ENCODE peak calls at places on chromosomes 11 and 22, in nine cellular contexts. V, Z, F, Q, K, J, M, H and I are unnamed samples.

GRCh38 chr11:14185461-14185860 is 173.5 kb downstream of the RRAS2 start:
- DNase-seq in K (no peak), Z (no peak), F (no peak), M (no peak), Q (no peak), H (no peak), J (no peak), V (no peak), I (no peak)

GRCh38 chr11:44556735-44557409 is 8.6 kb upstream of the CD82 start:
- DNase-seq in J (peak; percentile 13), K (peak; percentile 63), Z (peak; percentile 72), H (peak; percentile 74), F (no peak), M (peak; percentile 68), V (peak; percentile 54), Q (peak; percentile 74), I (no peak)

GRCh38 chr22:33327348-33327860 is 269.2 kb upstream of the SYN3 start:
- DNase-seq in K (no peak), Z (no peak), H (no peak), M (no peak), Q (no peak), F (no peak), J (no peak), V (no peak), I (no peak)

GRCh38 chr11:125517116-125517804 is 21.2 kb upstream of the FEZ1 start:
- DNase-seq in J (peak; percentile 9), Q (no peak), K (peak; percentile 84), H (peak; percentile 38), Z (no peak), M (no peak), F (no peak), V (no peak), I (peak; percentile 37)

GRCh38 chr11:27429740-27430451 is 42.7 kb downstream of the LGR4 start:
- DNase-seq in F (no peak), Z (no peak), Q (no peak), M (no peak), K (peak; percentile 36), J (no peak), H (no peak), V (no peak), I (no peak)

GRCh38 chr11:33608386-33608785 is 92.2 kb downstream of the C11orf91 start:
- DNase-seq in K (no peak), M (no peak), F (no peak), H (no peak), V (no peak), Z (no peak), Q (no peak), J (no peak), I (no peak)

GRCh38 chr11:68164437-68164836 is 43.2 kb upstream of the CHKA start:
- DNase-seq in M (no peak), H (no peak), K (peak; percentile 36), V (no peak), F (no peak), J (no peak), Q (no peak), Z (no peak), I (no peak)

GRCh38 chr11:32374261-32374711 is 61.1 kb downstream of the WT1 start:
- DNase-seq in M (no peak), K (no peak), H (peak; percentile 35), Z (peak; percentile 64), F (no peak), J (no peak), V (no peak), Q (peak; percentile 71), I (no peak)

GRCh38 chr11:121318848-121319834 is 26.6 kb downstream of the SC5D start:
- DNase-seq in V (peak; percentile 46), K (peak; percentile 41), M (peak; percentile 7), Q (no peak), Z (no peak), H (peak; percentile 22), J (no peak), F (no peak), I (peak; percentile 15)

GRCh38 chr11:107651672-107652071 is 60.2 kb downstream of the SLN start:
- DNase-seq in J (no peak), M (no peak), H (no peak), Q (no peak), Z (no peak), K (no peak), F (no peak), V (no peak), I (no peak)

GRCh38 chr11:66864172-66864901 is 7.5 kb downstream of the LRFN4 start:
- DNase-seq in Q (no peak), M (no peak), K (no peak), V (no peak), F (no peak), Z (peak; percentile 84), H (no peak), J (no peak), I (no peak)

GRCh38 chr11:1631066-1631568 is 1.5 kb downstream of the KRTAP5-5 start:
- DNase-seq in F (no peak), H (no peak), J (no peak), Z (no peak), Q (no peak), M (no peak), V (no peak), K (no peak), I (no peak)

GRCh38 chr11:78646564-78647185 is 72.0 kb upstream of the NARS2 start:
- DNase-seq in M (peak; percentile 45), Z (peak; percentile 73), H (no peak), Q (no peak), J (no peak), V (peak; percentile 20), F (no peak), K (peak; percentile 49), I (no peak)

GRCh38 chr11:35815556-35816315 is 128.1 kb upstream of the LDLRAD3 start:
- DNase-seq in H (no peak), V (no peak), K (peak; percentile 47), F (no peak), Q (no peak), Z (no peak), M (no peak), J (no peak), I (no peak)

GRCh38 chr11:70631624-70632047 is 233.3 kb downstream of the CTTN start:
- DNase-seq in M (no peak), Q (no peak), H (no peak), F (no peak), K (no peak), Z (no peak), V (no peak), J (no peak), I (no peak)

GRCh38 chr22:27667121-27667843 is 134.3 kb downstream of the MN1 start:
- DNase-seq in J (no peak), K (peak; percentile 62), Z (no peak), V (no peak), M (no peak), H (peak; percentile 56), F (no peak), Q (no peak), I (no peak)

GRCh38 chr11:46958777-46959176 is 22.2 kb downstream of the CSTPP1 start:
- DNase-seq in J (no peak), M (no peak), H (no peak), F (no peak), Z (no peak), K (no peak), Q (no peak), V (no peak), I (no peak)

GRCh38 chr11:61797263-61797944 is 4.7 kb downstream of the FEN1 start:
- DNase-seq in V (peak; percentile 57), F (no peak), M (peak; percentile 73), Q (no peak), J (peak; percentile 61), H (peak; percentile 73), Z (peak; percentile 82), K (peak; percentile 86), I (no peak)

GRCh38 chr22:49508561-49508960 is 319.1 kb downstream of the BRD1 start:
- DNase-seq in F (no peak), J (no peak), V (no peak), M (no peak), Q (no peak), Z (no peak), H (no peak), K (no peak), I (no peak)

GRCh38 chr11:35553831-35554230 is 28.4 kb upstream of the PAMR1 start:
- DNase-seq in Q (no peak), V (no peak), Z (no peak), M (no peak), H (no peak), J (peak; percentile 37), F (no peak), K (peak; percentile 95), I (peak; percentile 92)

GRCh38 chr11:64318694-64319420 is 936 bp downstream of the PRDX5 start:
- DNase-seq in J (no peak), Z (no peak), F (no peak), Q (no peak), M (no peak), V (no peak), K (no peak), H (peak; percentile 66), I (no peak)

GRCh38 chr22:40403141-40403540 is 32.7 kb downstream of the SGSM3 start:
- DNase-seq in J (no peak), K (no peak), M (no peak), Z (no peak), H (no peak), Q (no peak), F (no peak), V (no peak), I (no peak)

GRCh38 chr11:128417607-128418324 is 169.6 kb downstream of the ETS1 start:
- DNase-seq in F (no peak), H (no peak), J (peak; percentile 68), Q (no peak), K (peak; percentile 87), Z (no peak), M (no peak), V (peak; percentile 41), I (peak; percentile 81)

GRCh38 chr22:46614070-46614931 is 5.9 kb upstream of the GRAMD4 start:
- DNase-seq in Z (no peak), M (peak; percentile 75), V (peak; percentile 86), Q (peak; percentile 78), J (no peak), K (no peak), F (no peak), H (no peak), I (no peak)

GRCh38 chr11:7577883-7578242 is 64.1 kb downstream of the PPFIBP2 start:
- DNase-seq in M (no peak), F (no peak), V (no peak), Z (peak; percentile 38), K (peak; percentile 24), J (no peak), H (no peak), Q (no peak), I (no peak)

GRCh38 chr11:13102575-13102840 is 93.4 kb downstream of the RASSF10 start:
- DNase-seq in M (no peak), K (no peak), J (no peak), Z (no peak), V (no peak), F (no peak), Q (no peak), H (no peak), I (no peak)

GRCh38 chr11:111429066-111429506 is 50.0 kb upstream of the POU2AF1 start:
- DNase-seq in F (no peak), Z (peak; percentile 86), V (peak; percentile 22), M (peak; percentile 43), H (peak; percentile 44), J (peak; percentile 10), Q (peak; percentile 82), K (peak; percentile 36), I (no peak)

GRCh38 chr11:59668188-59668949 is 468 bp downstream of the PATL1 start:
- DNase-seq in H (no peak), Z (peak; percentile 62), Q (peak; percentile 81), K (peak; percentile 34), M (peak; percentile 51), J (peak; percentile 4), F (no peak), V (no peak), I (no peak)